ENCODE peak calls at places on chromosome 21, in seven cellular contexts. I, L, T, O, V, Y and C are unnamed samples.

GRCh38 chr21:46213620-46214286 is 14.8 kb downstream of the LSS start:
- DNase-seq in T (no peak), I (no peak), O (no peak), Y (no peak), L (no peak), V (no peak), C (no peak)

GRCh38 chr21:37793660-37794059 is 122.6 kb downstream of the KCNJ6 start:
- DNase-seq in O (no peak), L (no peak), I (no peak), Y (peak; percentile 79), T (no peak), V (no peak), C (no peak)

GRCh38 chr21:40562603-40563002 is 284.4 kb downstream of the DSCAM start:
- DNase-seq in L (no peak), O (no peak), T (no peak), V (no peak), Y (no peak), I (no peak), C (no peak)

GRCh38 chr21:29190920-29191319 is 60.5 kb downstream of the MAP3K7CL start:
- DNase-seq in L (no peak), T (no peak), V (peak; percentile 63), I (no peak), O (no peak), Y (peak; percentile 58), C (no peak)

GRCh38 chr21:33731447-33731846 is 89.1 kb downstream of the ITSN1 start:
- DNase-seq in Y (no peak), O (no peak), T (no peak), L (no peak), I (no peak), V (no peak), C (no peak)

GRCh38 chr21:25350056-25350455 is 257.2 kb downstream of the MRPL39 start:
- DNase-seq in V (no peak), O (no peak), Y (peak; percentile 60), L (no peak), T (peak; percentile 78), I (no peak), C (no peak)

GRCh38 chr21:38567577-38568360 is 69.5 kb upstream of the ERG start:
- DNase-seq in Y (peak; percentile 6), V (no peak), L (no peak), I (no peak), O (no peak), T (no peak), C (no peak)

GRCh38 chr21:29873908-29874307 is 65.9 kb downstream of the GRIK1 start:
- DNase-seq in I (no peak), T (peak; percentile 38), O (no peak), L (no peak), Y (no peak), V (no peak), C (no peak)

GRCh38 chr21:33127154-33127893 is 57.4 kb downstream of the OLIG1 start:
- DNase-seq in Y (peak; percentile 65), I (peak; percentile 84), T (peak; percentile 78), O (peak; percentile 61), V (peak; percentile 80), L (no peak), C (no peak)

GRCh38 chr21:23886828-23887708 is 1720.2 kb downstream of the MRPL39 start:
- DNase-seq in V (no peak), T (no peak), I (no peak), L (no peak), O (no peak), Y (no peak), C (no peak)

GRCh38 chr21:43588957-43589356 is 70.3 kb downstream of the HSF2BP start:
- DNase-seq in T (no peak), I (no peak), V (no peak), Y (no peak), O (no peak), L (no peak), C (no peak)
- H3K4me1 ChIP-seq in T (peaks cover 18% of the 10 kb centered on the region), I (peaks cover 11% of the 10 kb centered on the region), V (peaks cover 20% of the 10 kb centered on the region), Y (peaks cover 7% of the 10 kb centered on the region), O (no peaks in the 10 kb centered on the region), L (peaks cover 20% of the 10 kb centered on the region), C (no peaks in the 10 kb centered on the region)

GRCh38 chr21:19864456-19864855 is 1133.8 kb upstream of the NCAM2 start:
- DNase-seq in Y (no peak), T (no peak), V (no peak), I (no peak), L (no peak), O (no peak), C (no peak)
- H3K4me3 ChIP-seq in Y (no peak overlapping the region), T (no peak overlapping the region), V (no peak overlapping the region), I (no peak overlapping the region), L (no peak overlapping the region), O (no peak overlapping the region), C (no peak overlapping the region)

GRCh38 chr21:36547464-36547863 is 67.5 kb upstream of the CLDN14 start:
- DNase-seq in O (no peak), L (no peak), Y (no peak), V (no peak), I (no peak), T (peak; percentile 27), C (no peak)
- H3K4me1 ChIP-seq in O (no peaks in the 10 kb centered on the region), L (no peaks in the 10 kb centered on the region), Y (peaks cover 14% of the 10 kb centered on the region), V (no peaks in the 10 kb centered on the region), I (no peaks in the 10 kb centered on the region), T (peaks cover 18% of the 10 kb centered on the region), C (no peaks in the 10 kb centered on the region)

DNA sequence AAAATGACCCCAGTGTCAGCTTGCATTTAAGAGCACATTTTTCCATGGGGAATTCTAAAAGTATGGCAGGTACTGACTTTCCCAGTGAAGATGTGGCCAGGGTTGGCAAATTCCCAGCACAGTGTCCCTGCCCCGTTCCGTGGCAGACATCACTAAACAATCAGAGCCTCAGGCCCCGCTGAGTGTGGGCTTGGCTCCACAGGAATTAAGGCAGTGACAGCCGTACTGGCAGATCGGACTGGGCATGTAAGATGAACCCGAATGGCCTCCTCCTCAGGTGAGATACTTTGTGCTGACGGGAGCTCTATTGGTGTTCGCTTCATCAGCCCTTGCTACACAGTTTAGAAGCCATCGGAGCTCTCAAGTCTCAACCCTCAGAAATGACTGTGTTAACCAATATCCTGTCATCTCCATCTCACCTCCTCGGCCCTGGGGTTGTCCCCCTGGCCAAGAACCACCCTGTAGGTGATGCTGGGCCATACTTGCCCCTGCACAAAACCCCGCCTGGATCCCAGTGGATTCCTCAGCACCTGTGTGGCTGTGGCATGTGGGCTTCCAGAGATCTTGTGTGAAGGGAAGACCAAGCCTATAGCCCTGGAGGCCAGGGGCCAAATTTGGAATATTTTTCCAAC is 29.0 kb upstream of the ABCG1 start:
- DNase-seq in I (no peak), V (no peak), L (no peak), Y (no peak), T (no peak), O (no peak), C (no peak)
- H3K4me3 ChIP-seq in I (no peak overlapping the region), V (no peak overlapping the region), L (no peak overlapping the region), Y (no peak overlapping the region), T (no peak overlapping the region), O (no peak overlapping the region), C (no peak overlapping the region)

DNA sequence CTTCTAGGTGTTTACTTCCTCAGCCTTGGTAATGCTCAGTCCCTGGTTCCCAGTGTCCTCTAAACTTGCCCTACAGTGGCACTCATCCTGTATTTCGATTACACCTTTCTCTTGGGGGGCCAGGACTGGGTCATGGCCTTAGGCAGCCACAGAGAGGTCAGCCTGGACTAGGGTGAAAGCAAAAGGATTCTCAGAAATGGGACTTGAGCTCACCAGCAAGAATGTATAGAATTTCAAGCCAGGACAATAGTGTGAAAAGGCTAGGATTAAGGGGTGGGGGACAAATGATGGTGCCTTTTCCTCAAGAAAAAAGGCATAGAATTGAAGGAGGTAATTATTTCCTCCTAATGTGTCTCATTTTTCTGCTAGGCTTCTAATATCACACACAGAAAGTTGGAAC is 166.8 kb upstream of the RUNX1 start:
- DNase-seq in Y (no peak), V (no peak), O (no peak), I (no peak), T (no peak), L (no peak), C (no peak)
- H3K4me1 ChIP-seq in Y (peaks cover 14% of the 10 kb centered on the region), V (peaks cover 43% of the 10 kb centered on the region), O (no peaks in the 10 kb centered on the region), I (no peaks in the 10 kb centered on the region), T (no peaks in the 10 kb centered on the region), L (no peaks in the 10 kb centered on the region), C (no peaks in the 10 kb centered on the region)

GRCh38 chr21:35020902-35021301 is 28.2 kb downstream of the RUNX1 start:
- DNase-seq in T (no peak), V (no peak), L (no peak), I (no peak), Y (peak; percentile 49), O (no peak), C (no peak)

GRCh38 chr21:35019631-35020032 is 29.5 kb downstream of the RUNX1 start:
- DNase-seq in O (peak; percentile 87), V (no peak), Y (no peak), I (no peak), L (no peak), T (no peak), C (no peak)

GRCh38 chr21:35023396-35024070 is 25.6 kb downstream of the RUNX1 start:
- DNase-seq in V (no peak), O (peak; percentile 58), T (no peak), L (no peak), Y (no peak), I (no peak), C (no peak)

GRCh38 chr21:35021546-35021945 is 27.6 kb downstream of the RUNX1 start:
- DNase-seq in O (no peak), I (no peak), V (no peak), L (no peak), T (no peak), Y (no peak), C (no peak)

GRCh38 chr21:35020446-35020845 is 28.7 kb downstream of the RUNX1 start:
- DNase-seq in T (no peak), Y (no peak), L (no peak), O (no peak), I (no peak), V (no peak), C (no peak)
- H3K4me3 ChIP-seq in T (no peak overlapping the region), Y (no peak overlapping the region), L (no peak overlapping the region), O (no peak overlapping the region), I (no peak overlapping the region), V (no peak overlapping the region), C (no peak overlapping the region)

GRCh38 chr21:42861311-42862122 is 17.8 kb downstream of the WDR4 start:
- DNase-seq in O (no peak), L (no peak), Y (no peak), T (no peak), V (no peak), I (peak; percentile 66), C (no peak)
- H3K4me1 ChIP-seq in O (no peaks in the 10 kb centered on the region), L (no peaks in the 10 kb centered on the region), Y (no peaks in the 10 kb centered on the region), T (peaks cover 3% of the 10 kb centered on the region), V (no peaks in the 10 kb centered on the region), I (no peaks in the 10 kb centered on the region), C (no peaks in the 10 kb centered on the region)

DNA sequence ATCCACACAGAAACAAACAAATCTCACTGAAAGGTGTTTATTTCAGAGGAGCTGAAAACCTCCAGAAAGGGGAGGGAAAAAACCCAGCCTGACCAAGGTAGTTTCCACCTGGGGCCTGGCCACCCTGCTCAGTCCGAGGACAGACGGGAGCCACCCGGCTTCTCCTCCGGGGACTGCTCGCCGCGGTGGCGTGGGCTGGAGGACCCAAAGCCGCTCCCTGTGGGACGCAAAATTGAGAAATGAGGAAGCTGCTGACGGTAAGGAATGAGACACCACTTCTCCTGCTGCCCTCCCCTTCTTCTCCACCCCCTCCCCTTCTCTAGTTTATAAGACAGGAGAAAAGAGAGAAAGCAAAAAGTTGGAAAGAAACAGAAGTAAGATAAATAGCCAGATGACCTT is 12.7 kb downstream of the ITGB2 start:
- DNase-seq in I (peak; percentile 93), T (no peak), Y (no peak), O (no peak), V (no peak), L (no peak), C (no peak)
- H3K4me3 ChIP-seq in I (no peak overlapping the region), T (no peak overlapping the region), Y (no peak overlapping the region), O (no peak overlapping the region), V (no peak overlapping the region), L (no peak overlapping the region), C (no peak overlapping the region)